ENCODE peak calls at places on chromosomes 3 and 15, in eight cellular contexts. One of them, this sample, is unnamed. For H3K9me3, the result is how much of the 10 kb centered on the place peaks cover.

GRCh38 chr3:114308377-114308776 is 14.5 kb downstream of the TIGIT start:
- DNase-seq in upper lobe of left lung: no peak
- DNase-seq in A549: no peak
- DNase-seq in sigmoid colon: no peak
- DNase-seq in ovary: no peak
- DNase-seq in HepG2: no peak
- DNase-seq in K562: no peak
- DNase-seq in stomach: no peak
- DNase-seq in this sample: no peak

GRCh38 chr3:195450731-195451229 is 8.0 kb upstream of the ACAP2 start:
- DNase-seq in sigmoid colon: peak
- DNase-seq in stomach: no peak
- DNase-seq in ovary: peak
- DNase-seq in K562: no peak
- DNase-seq in HepG2: no peak
- DNase-seq in A549: no peak
- DNase-seq in upper lobe of left lung: peak
- DNase-seq in this sample: no peak

GRCh38 chr3:35773398-35773797 is 134.1 kb downstream of the ARPP21 start:
- DNase-seq in HepG2: no peak
- DNase-seq in stomach: no peak
- DNase-seq in K562: no peak
- DNase-seq in ovary: no peak
- DNase-seq in upper lobe of left lung: no peak
- DNase-seq in A549: no peak
- DNase-seq in sigmoid colon: no peak
- DNase-seq in this sample: no peak

GRCh38 chr3:151890721-151891141 is 17.3 kb downstream of the SUCNR1 start:
- DNase-seq in sigmoid colon: no peak
- DNase-seq in A549: peak
- DNase-seq in upper lobe of left lung: no peak
- DNase-seq in HepG2: no peak
- DNase-seq in stomach: no peak
- DNase-seq in K562: no peak
- DNase-seq in ovary: no peak
- DNase-seq in this sample: no peak

GRCh38 chr3:157436583-157437300 is at the start of gene PTX3:
- DNase-seq in HepG2: no peak
- DNase-seq in upper lobe of left lung: peak
- DNase-seq in stomach: no peak
- DNase-seq in ovary: no peak
- DNase-seq in K562: no peak
- DNase-seq in A549: peak
- DNase-seq in sigmoid colon: peak
- DNase-seq in this sample: peak

GRCh38 chr15:31280037-31280830 is 46.4 kb upstream of the KLF13 start:
- DNase-seq in stomach: peak
- DNase-seq in K562: no peak
- DNase-seq in sigmoid colon: peak
- DNase-seq in A549: no peak
- DNase-seq in ovary: peak
- DNase-seq in HepG2: peak
- DNase-seq in upper lobe of left lung: no peak
- DNase-seq in this sample: no peak

GRCh38 chr15:95937128-95937528 is 393.4 kb upstream of the NR2F2 start:
- DNase-seq in sigmoid colon: no peak
- DNase-seq in K562: no peak
- DNase-seq in stomach: no peak
- DNase-seq in upper lobe of left lung: no peak
- DNase-seq in ovary: peak
- DNase-seq in HepG2: no peak
- DNase-seq in A549: no peak
- DNase-seq in this sample: no peak

GRCh38 chr3:9008550-9009255 is 45.4 kb upstream of the RAD18 start:
- DNase-seq in stomach: no peak
- DNase-seq in upper lobe of left lung: no peak
- DNase-seq in A549: no peak
- DNase-seq in HepG2: no peak
- DNase-seq in ovary: no peak
- DNase-seq in sigmoid colon: no peak
- DNase-seq in K562: no peak
- DNase-seq in this sample: no peak

GRCh38 chr15:94075349-94075748 is 156.0 kb upstream of the MCTP2 start:
- DNase-seq in ovary: peak
- DNase-seq in upper lobe of left lung: no peak
- DNase-seq in K562: no peak
- DNase-seq in sigmoid colon: peak
- DNase-seq in HepG2: no peak
- DNase-seq in stomach: peak
- DNase-seq in A549: no peak
- DNase-seq in this sample: peak

GRCh38 chr3:26627080-26627479 is 4.5 kb downstream of the LRRC3B start:
- DNase-seq in K562: no peak
- DNase-seq in stomach: no peak
- DNase-seq in sigmoid colon: no peak
- DNase-seq in A549: no peak
- DNase-seq in ovary: no peak
- DNase-seq in HepG2: no peak
- DNase-seq in upper lobe of left lung: no peak
- DNase-seq in this sample: no peak

GRCh38 chr3:171556574-171557145 is 96.5 kb upstream of the TNIK start:
- DNase-seq in A549: no peak
- DNase-seq in ovary: no peak
- DNase-seq in K562: peak
- DNase-seq in stomach: no peak
- DNase-seq in sigmoid colon: no peak
- DNase-seq in HepG2: no peak
- DNase-seq in upper lobe of left lung: no peak
- DNase-seq in this sample: no peak

GRCh38 chr15:31163769-31164572 is 62.4 kb upstream of the TRPM1 start:
- DNase-seq in K562: no peak
- DNase-seq in sigmoid colon: no peak
- DNase-seq in HepG2: no peak
- DNase-seq in A549: no peak
- DNase-seq in stomach: no peak
- DNase-seq in upper lobe of left lung: no peak
- DNase-seq in ovary: no peak
- DNase-seq in this sample: no peak

GRCh38 chr15:59350421-59350732 is 22.3 kb downstream of the MYO1E start:
- DNase-seq in sigmoid colon: no peak
- DNase-seq in A549: peak
- DNase-seq in K562: no peak
- DNase-seq in upper lobe of left lung: no peak
- DNase-seq in ovary: no peak
- DNase-seq in HepG2: no peak
- DNase-seq in stomach: no peak
- DNase-seq in this sample: no peak

GRCh38 chr3:18446067-18446793 is 21.1 kb upstream of the SATB1 start:
- DNase-seq in HepG2: no peak
- DNase-seq in A549: no peak
- DNase-seq in K562: no peak
- DNase-seq in sigmoid colon: no peak
- DNase-seq in ovary: no peak
- DNase-seq in upper lobe of left lung: no peak
- DNase-seq in stomach: no peak
- DNase-seq in this sample: no peak

GRCh38 chr3:58000713-58001467 is 7.3 kb upstream of the FLNB start:
- DNase-seq in A549: no peak
- DNase-seq in K562: no peak
- DNase-seq in ovary: no peak
- DNase-seq in sigmoid colon: no peak
- DNase-seq in upper lobe of left lung: no peak
- DNase-seq in HepG2: no peak
- DNase-seq in stomach: no peak
- DNase-seq in this sample: no peak

GRCh38 chr3:33299395-33300081 is 22.3 kb downstream of the FBXL2 start:
- DNase-seq in A549: peak
- DNase-seq in sigmoid colon: no peak
- DNase-seq in stomach: no peak
- DNase-seq in upper lobe of left lung: no peak
- DNase-seq in K562: no peak
- DNase-seq in ovary: no peak
- DNase-seq in HepG2: no peak
- DNase-seq in this sample: no peak

GRCh38 chr3:193944161-193944884 is 191.6 kb upstream of the HES1 start:
- DNase-seq in A549: no peak
- DNase-seq in K562: no peak
- DNase-seq in ovary: no peak
- DNase-seq in sigmoid colon: no peak
- DNase-seq in HepG2: no peak
- DNase-seq in stomach: no peak
- DNase-seq in upper lobe of left lung: no peak
- DNase-seq in this sample: no peak

GRCh38 chr3:160027541-160028195 is 39.0 kb downstream of the IL12A start:
- DNase-seq in ovary: no peak
- DNase-seq in K562: no peak
- DNase-seq in upper lobe of left lung: no peak
- DNase-seq in A549: peak
- DNase-seq in stomach: no peak
- DNase-seq in HepG2: no peak
- DNase-seq in sigmoid colon: no peak
- DNase-seq in this sample: no peak

GRCh38 chr15:35271371-35272043 is 186.4 kb upstream of the NANOGP8 start:
- DNase-seq in upper lobe of left lung: no peak
- DNase-seq in HepG2: no peak
- DNase-seq in sigmoid colon: no peak
- DNase-seq in ovary: no peak
- DNase-seq in K562: no peak
- DNase-seq in stomach: no peak
- DNase-seq in A549: no peak
- DNase-seq in this sample: no peak

GRCh38 chr3:49476563-49476962 is 6.5 kb downstream of the DAG1 start:
- DNase-seq in HepG2: no peak
- DNase-seq in sigmoid colon: no peak
- DNase-seq in stomach: no peak
- DNase-seq in ovary: no peak
- DNase-seq in K562: no peak
- DNase-seq in upper lobe of left lung: no peak
- DNase-seq in A549: no peak
- DNase-seq in this sample: no peak
- TF ChIP-seq EP300 in HepG2: no peak
- TF ChIP-seq EP300 in sigmoid colon: no peak
- TF ChIP-seq EP300 in stomach: no peak
- TF ChIP-seq EP300 in ovary: no peak
- TF ChIP-seq EP300 in K562: no peak
- TF ChIP-seq EP300 in upper lobe of left lung: no peak
- TF ChIP-seq EP300 in A549: no peak
- TF ChIP-seq EP300 in this sample: no peak

DNA sequence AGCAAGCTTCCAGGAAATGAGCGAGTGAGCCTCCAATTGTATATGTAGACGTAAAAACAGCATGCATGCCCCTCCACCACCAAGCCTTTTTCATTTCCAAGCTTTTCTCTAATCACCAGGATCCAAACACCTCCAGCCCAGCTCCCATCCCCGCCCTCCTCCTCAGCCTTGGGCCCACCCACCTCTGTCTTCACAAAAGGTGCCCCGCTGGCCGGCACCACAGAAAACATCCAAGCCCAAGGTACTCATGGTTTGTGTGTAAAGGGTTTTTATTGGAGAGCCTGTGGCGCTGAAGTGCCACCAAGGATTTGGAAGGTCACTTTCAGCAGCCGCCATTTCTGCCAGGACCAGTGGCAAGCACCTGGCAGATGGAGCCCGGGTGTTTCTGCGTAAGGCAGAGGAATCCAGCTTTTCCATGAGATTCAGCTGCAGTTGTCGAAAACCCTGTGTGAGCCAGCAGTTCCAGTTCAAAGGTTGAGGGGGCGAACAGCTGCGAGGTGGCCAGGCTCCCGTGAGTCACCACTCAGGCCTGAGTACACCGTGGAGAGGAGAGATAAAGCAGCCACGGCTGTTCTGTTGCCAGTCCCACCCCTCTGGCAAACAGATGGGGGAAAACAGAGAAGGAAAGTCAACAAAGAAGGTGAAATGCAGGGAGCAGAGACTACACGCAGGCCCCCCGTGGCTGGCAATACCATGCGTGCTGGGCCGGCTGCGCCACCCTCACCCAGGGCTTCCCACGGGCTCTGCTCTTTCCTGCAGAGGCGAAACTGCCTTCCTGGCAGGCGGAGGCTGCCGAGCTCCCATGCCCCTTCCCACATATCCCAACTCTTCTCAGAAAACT is 38.2 kb downstream of the FAM174B start:
- DNase-seq in HepG2: peak
- DNase-seq in ovary: peak
- DNase-seq in A549: peak
- DNase-seq in K562: peak
- DNase-seq in stomach: peak
- DNase-seq in upper lobe of left lung: peak
- DNase-seq in sigmoid colon: peak
- DNase-seq in this sample: peak
- H3K27ac ChIP-seq in HepG2: no peak
- H3K27ac ChIP-seq in ovary: peak
- H3K27ac ChIP-seq in A549: peak
- H3K27ac ChIP-seq in K562: peak
- H3K27ac ChIP-seq in stomach: peak
- H3K27ac ChIP-seq in upper lobe of left lung: peak
- H3K27ac ChIP-seq in sigmoid colon: peak
- H3K27ac ChIP-seq in this sample: no peak

GRCh38 chr15:25181290-25182097 is 226.7 kb downstream of the SNRPN start:
- DNase-seq in A549: no peak
- DNase-seq in stomach: peak
- DNase-seq in K562: no peak
- DNase-seq in sigmoid colon: peak
- DNase-seq in upper lobe of left lung: peak
- DNase-seq in ovary: peak
- DNase-seq in HepG2: no peak
- DNase-seq in this sample: no peak

GRCh38 chr15:25178835-25179672 is 224.3 kb downstream of the SNRPN start:
- DNase-seq in sigmoid colon: no peak
- DNase-seq in ovary: peak
- DNase-seq in HepG2: no peak
- DNase-seq in upper lobe of left lung: peak
- DNase-seq in A549: no peak
- DNase-seq in stomach: peak
- DNase-seq in K562: no peak
- DNase-seq in this sample: no peak

GRCh38 chr15:25180606-25181289 is 226.0 kb downstream of the SNRPN start:
- DNase-seq in ovary: peak
- DNase-seq in HepG2: no peak
- DNase-seq in stomach: peak
- DNase-seq in K562: no peak
- DNase-seq in A549: no peak
- DNase-seq in sigmoid colon: peak
- DNase-seq in upper lobe of left lung: peak
- DNase-seq in this sample: no peak

GRCh38 chr15:25177955-25178801 is 223.4 kb downstream of the SNRPN start:
- DNase-seq in K562: no peak
- DNase-seq in sigmoid colon: peak
- DNase-seq in A549: no peak
- DNase-seq in ovary: peak
- DNase-seq in upper lobe of left lung: peak
- DNase-seq in HepG2: no peak
- DNase-seq in stomach: peak
- DNase-seq in this sample: no peak

GRCh38 chr15:25179673-25180511 is 225.1 kb downstream of the SNRPN start:
- DNase-seq in K562: no peak
- DNase-seq in sigmoid colon: peak
- DNase-seq in stomach: peak
- DNase-seq in HepG2: no peak
- DNase-seq in upper lobe of left lung: peak
- DNase-seq in A549: no peak
- DNase-seq in ovary: peak
- DNase-seq in this sample: no peak
- H3K9me3 ChIP-seq in K562: under half
- H3K9me3 ChIP-seq in sigmoid colon: under half
- H3K9me3 ChIP-seq in stomach: half or more
- H3K9me3 ChIP-seq in HepG2: half or more
- H3K9me3 ChIP-seq in upper lobe of left lung: under half
- H3K9me3 ChIP-seq in A549: under half
- H3K9me3 ChIP-seq in ovary: under half
- H3K9me3 ChIP-seq in this sample: half or more

GRCh38 chr15:63212050-63212973 is 22.9 kb downstream of the RAB8B start:
- DNase-seq in stomach: no peak
- DNase-seq in upper lobe of left lung: no peak
- DNase-seq in K562: peak
- DNase-seq in ovary: no peak
- DNase-seq in HepG2: peak
- DNase-seq in A549: no peak
- DNase-seq in sigmoid colon: no peak
- DNase-seq in this sample: no peak
- TF ChIP-seq EP300 in stomach: no peak
- TF ChIP-seq EP300 in upper lobe of left lung: no peak
- TF ChIP-seq EP300 in K562: peak
- TF ChIP-seq EP300 in ovary: no peak
- TF ChIP-seq EP300 in HepG2: no peak
- TF ChIP-seq EP300 in A549: no peak
- TF ChIP-seq EP300 in sigmoid colon: no peak
- TF ChIP-seq EP300 in this sample: no peak

This sample was measured in tibial nerve.